ENCODE peak calls at places on chromosomes 5 and 9, in six cellular contexts. K is WERI-Rb-1; P is lung; V is CD4-positive, alpha-beta T cell; D is tibial artery; I is hepatocyte. Z is an unnamed sample.
A peak's percentile ranks its signal among the peaks of the same experiment; 100 is the strongest.

GRCh38 chr5:60161340-60161934 is 267.9 kb upstream of the PDE4D start:
- DNase-seq in K (no peak), P (no peak), V (no peak), D (no peak), I (peak; percentile 35), Z (no peak)

GRCh38 chr9:123657921-123658320 is 272.0 kb downstream of the DENND1A start:
- DNase-seq in K (no peak), P (no peak), V (no peak), D (no peak), I (no peak), Z (no peak)

GRCh38 chr5:116572375-116573278 is 2.0 kb downstream of the SEMA6A start:
- DNase-seq in K (peak; percentile 74), P (no peak), V (no peak), D (peak; percentile 21), I (peak; percentile 59), Z (no peak)

GRCh38 chr9:38039090-38039906 is 29.7 kb downstream of the SHB start:
- DNase-seq in K (no peak), P (no peak), V (no peak), D (no peak), I (no peak), Z (no peak)

GRCh38 chr5:148746826-148747535 is 79.4 kb upstream of the ADRB2 start:
- DNase-seq in K (no peak), P (no peak), V (no peak), D (no peak), I (no peak), Z (no peak)

GRCh38 chr5:119363936-119364335 is 8.1 kb downstream of the TNFAIP8 start:
- DNase-seq in K (no peak), P (no peak), V (no peak), D (no peak), I (no peak), Z (no peak)

GRCh38 chr5:95511606-95512005 is 43.2 kb downstream of the SKIC3 start:
- DNase-seq in K (no peak), P (no peak), V (no peak), D (no peak), I (no peak), Z (no peak)

GRCh38 chr5:72167790-72168189 is 60.5 kb downstream of the MAP1B start:
- DNase-seq in K (no peak), P (no peak), V (no peak), D (peak; percentile 53), I (no peak), Z (no peak)

GRCh38 chr5:175713930-175714329 is 56.1 kb downstream of the HRH2 start:
- DNase-seq in K (no peak), P (no peak), V (no peak), D (no peak), I (no peak), Z (no peak)

GRCh38 chr9:7592321-7593319 is 207.0 kb downstream of the DMAC1 start:
- DNase-seq in K (no peak), P (no peak), V (no peak), D (no peak), I (no peak), Z (no peak)

GRCh38 chr5:94674841-94675382 is 56.4 kb downstream of the SLF1 start:
- DNase-seq in K (no peak), P (no peak), V (no peak), D (no peak), I (no peak), Z (no peak)

GRCh38 chr9:19875291-19875910 is 86.6 kb upstream of the SLC24A2 start:
- DNase-seq in K (no peak), P (no peak), V (no peak), D (no peak), I (no peak), Z (no peak)

GRCh38 chr5:114361724-114362196 is at the start of gene KCNN2:
- DNase-seq in K (peak; percentile 84), P (peak; percentile 79), V (no peak), D (no peak), I (peak; percentile 81), Z (no peak)

GRCh38 chr5:141870871-141871270 is 7.3 kb downstream of the PCDH1 start:
- DNase-seq in K (no peak), P (no peak), V (no peak), D (no peak), I (peak; percentile 8), Z (no peak)

GRCh38 chr5:122713026-122713425 is 61.9 kb upstream of the SNX2 start:
- DNase-seq in K (no peak), P (no peak), V (no peak), D (no peak), I (no peak), Z (no peak)

GRCh38 chr9:74117731-74118130 is 379.4 kb upstream of the RORB start:
- DNase-seq in K (no peak), P (no peak), V (no peak), D (no peak), I (peak; percentile 8), Z (no peak)

GRCh38 chr5:107154598-107154997 is 516.1 kb downstream of the EFNA5 start:
- DNase-seq in K (no peak), P (no peak), V (no peak), D (no peak), I (no peak), Z (no peak)

GRCh38 chr5:106418196-106418595 is 1252.5 kb downstream of the EFNA5 start:
- DNase-seq in K (no peak), P (no peak), V (no peak), D (no peak), I (no peak), Z (no peak)

GRCh38 chr9:6945871-6946270 is 188.1 kb downstream of the KDM4C start:
- DNase-seq in K (no peak), P (no peak), V (no peak), D (no peak), I (no peak), Z (no peak)

GRCh38 chr5:8577792-8578191 is 708.8 kb downstream of the MTRR start:
- DNase-seq in K (no peak), P (no peak), V (no peak), D (no peak), I (no peak), Z (no peak)

GRCh38 chr9:104286792-104287191 is 192.7 kb downstream of the SMC2 start:
- DNase-seq in K (no peak), P (no peak), V (no peak), D (no peak), I (no peak), Z (no peak)

GRCh38 chr5:136174021-136174659 is 18.8 kb downstream of the SMIM32 start:
- DNase-seq in K (no peak), P (no peak), V (no peak), D (no peak), I (peak; percentile 66), Z (no peak)

GRCh38 chr9:136439550-136440408 is at the start of gene INPP5E:
- DNase-seq in K (peak; percentile 78), P (peak; percentile 74), V (peak; percentile 75), D (peak; percentile 42), I (peak; percentile 87), Z (no peak)

GRCh38 chr5:62064993-62065392 is 241.0 kb upstream of the KIF2A start:
- DNase-seq in K (no peak), P (no peak), V (no peak), D (no peak), I (no peak), Z (no peak)

GRCh38 chr5:38346593-38346992 is 88.2 kb downstream of the EGFLAM start:
- DNase-seq in K (no peak), P (no peak), V (no peak), D (no peak), I (no peak), Z (no peak)

GRCh38 chr5:147689436-147689835 is 93.1 kb downstream of the JAKMIP2 start:
- DNase-seq in K (peak; percentile 29), P (no peak), V (no peak), D (no peak), I (no peak), Z (no peak)

GRCh38 chr9:96022445-96023031 is 147.0 kb downstream of the ERCC6L2 start:
- DNase-seq in K (no peak), P (peak; percentile 52), V (no peak), D (no peak), I (no peak), Z (no peak)
- H3K27me3 ChIP-seq in K (peaks cover 13% of the 10 kb centered on the region), P (no peaks in the 10 kb centered on the region), V (peaks cover 29% of the 10 kb centered on the region), D (no peaks in the 10 kb centered on the region), I (peaks cover 58% of the 10 kb centered on the region), Z (no peaks in the 10 kb centered on the region)

GRCh38 chr9:91162311-91162710 is 199.4 kb downstream of the AUH start:
- DNase-seq in K (no peak), P (no peak), V (no peak), D (no peak), I (no peak), Z (peak; percentile 61)

GRCh38 chr9:91160181-91160580 is 201.5 kb downstream of the AUH start:
- DNase-seq in K (no peak), P (no peak), V (no peak), D (no peak), I (no peak), Z (peak; percentile 79)

GRCh38 chr9:91162784-91163440 is 198.8 kb downstream of the AUH start:
- DNase-seq in K (no peak), P (no peak), V (no peak), D (peak; percentile 40), I (peak; percentile 48), Z (no peak)

GRCh38 chr9:91160599-91161464 is 200.9 kb downstream of the AUH start:
- DNase-seq in K (no peak), P (no peak), V (no peak), D (no peak), I (no peak), Z (peak; percentile 92)

GRCh38 chr9:91161465-91162275 is 200.0 kb downstream of the AUH start:
- DNase-seq in K (no peak), P (no peak), V (no peak), D (no peak), I (no peak), Z (peak; percentile 58)
- TF ChIP-seq CTCF in K (no peak), P (no peak), V (no peak), D (no peak), I (no peak), Z (no peak)

DNA sequence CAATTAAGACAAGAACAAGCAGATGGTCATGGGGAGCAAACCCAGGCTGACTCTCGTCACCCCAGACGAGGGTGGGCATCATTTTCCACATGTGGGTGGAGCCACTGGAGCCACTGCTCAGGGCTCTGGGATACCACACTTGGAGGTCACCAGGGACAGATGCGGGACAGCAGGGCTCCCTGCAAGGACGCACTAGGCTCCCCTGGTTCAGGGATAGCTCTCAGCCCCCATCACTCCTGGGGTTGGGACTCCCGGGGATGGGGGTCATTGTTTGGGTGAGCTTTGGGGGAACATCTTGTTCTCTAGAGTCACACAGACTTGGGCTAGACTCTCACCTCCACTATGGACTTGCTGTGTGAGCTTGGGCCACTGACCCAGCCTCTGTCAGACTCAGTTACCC is 57.8 kb downstream of the GTF3C4 start:
- DNase-seq in K (no peak), P (no peak), V (no peak), D (no peak), I (no peak), Z (no peak)
- H3K27me3 ChIP-seq in K (no peaks in the 10 kb centered on the region), P (no peaks in the 10 kb centered on the region), V (no peaks in the 10 kb centered on the region), D (no peaks in the 10 kb centered on the region), I (no peaks in the 10 kb centered on the region), Z (no peaks in the 10 kb centered on the region)

GRCh38 chr5:14510156-14510734 is 71.3 kb upstream of the OTULINL start:
- DNase-seq in K (no peak), P (no peak), V (no peak), D (no peak), I (no peak), Z (no peak)
- TF ChIP-seq CTCF in K (no peak), P (no peak), V (no peak), D (no peak), I (no peak), Z (no peak)

GRCh38 chr5:149881874-149882273 is 62.7 kb downstream of the PDE6A start:
- DNase-seq in K (no peak), P (no peak), V (no peak), D (no peak), I (no peak), Z (no peak)
- H3K27me3 ChIP-seq in K (no peaks in the 10 kb centered on the region), P (no peaks in the 10 kb centered on the region), V (peaks cover 5% of the 10 kb centered on the region), D (no peaks in the 10 kb centered on the region), I (no peaks in the 10 kb centered on the region), Z (no peaks in the 10 kb centered on the region)

Z was measured in vagina.